ENCODE peak calls at places on chromosome 15, in six cellular contexts. One of them, this sample, is unnamed.
A peak's percentile ranks its signal among the peaks of the same experiment; 100 is the strongest.

GRCh38 chr15:79472446-79472845 is 40.3 kb downstream of the MINAR1 start:
- DNase-seq in cardiac muscle cell: no peak
- DNase-seq in COR-L47: no peak
- DNase-seq in effector memory CD8-positive, alpha-beta T cell: no peak
- DNase-seq in foreskin keratinocyte: no peak
- DNase-seq in chondrocyte: no peak
- DNase-seq in this sample: no peak

GRCh38 chr15:53384417-53384816 is 375.0 kb downstream of the WDR72 start:
- DNase-seq in effector memory CD8-positive, alpha-beta T cell: no peak
- DNase-seq in foreskin keratinocyte: no peak
- DNase-seq in cardiac muscle cell: no peak
- DNase-seq in chondrocyte: no peak
- DNase-seq in COR-L47: no peak
- DNase-seq in this sample: no peak

GRCh38 chr15:81284256-81285031 is 39.5 kb downstream of the STARD5 start:
- DNase-seq in foreskin keratinocyte: no peak
- DNase-seq in cardiac muscle cell: no peak
- DNase-seq in chondrocyte: no peak
- DNase-seq in effector memory CD8-positive, alpha-beta T cell: no peak
- DNase-seq in COR-L47: no peak
- DNase-seq in this sample: no peak

GRCh38 chr15:75172168-75172841 is 29.4 kb upstream of the C15orf39 start:
- DNase-seq in foreskin keratinocyte: peak; percentile 20
- DNase-seq in chondrocyte: no peak
- DNase-seq in COR-L47: no peak
- DNase-seq in effector memory CD8-positive, alpha-beta T cell: no peak
- DNase-seq in cardiac muscle cell: no peak
- DNase-seq in this sample: peak; percentile 66

GRCh38 chr15:75884041-75884440 is 19.6 kb upstream of the FBXO22 start:
- DNase-seq in cardiac muscle cell: peak; percentile 47
- DNase-seq in effector memory CD8-positive, alpha-beta T cell: no peak
- DNase-seq in COR-L47: no peak
- DNase-seq in chondrocyte: no peak
- DNase-seq in foreskin keratinocyte: no peak
- DNase-seq in this sample: no peak

GRCh38 chr15:33396457-33396856 is 85.7 kb downstream of the RYR3 start:
- DNase-seq in COR-L47: no peak
- DNase-seq in effector memory CD8-positive, alpha-beta T cell: no peak
- DNase-seq in foreskin keratinocyte: no peak
- DNase-seq in cardiac muscle cell: no peak
- DNase-seq in chondrocyte: no peak
- DNase-seq in this sample: no peak

GRCh38 chr15:60703196-60703933 is 224.4 kb upstream of the ICE2 start:
- DNase-seq in COR-L47: no peak
- DNase-seq in cardiac muscle cell: peak; percentile 15
- DNase-seq in foreskin keratinocyte: no peak
- DNase-seq in chondrocyte: no peak
- DNase-seq in effector memory CD8-positive, alpha-beta T cell: no peak
- DNase-seq in this sample: no peak

GRCh38 chr15:90620379-90621134 is 90.8 kb downstream of the CRTC3 start:
- DNase-seq in COR-L47: no peak
- DNase-seq in foreskin keratinocyte: no peak
- DNase-seq in cardiac muscle cell: peak; percentile 16
- DNase-seq in effector memory CD8-positive, alpha-beta T cell: no peak
- DNase-seq in chondrocyte: no peak
- DNase-seq in this sample: no peak

GRCh38 chr15:67124911-67125588 is 59.6 kb downstream of the SMAD3 start:
- DNase-seq in COR-L47: no peak
- DNase-seq in chondrocyte: no peak
- DNase-seq in cardiac muscle cell: no peak
- DNase-seq in foreskin keratinocyte: no peak
- DNase-seq in effector memory CD8-positive, alpha-beta T cell: no peak
- DNase-seq in this sample: no peak

GRCh38 chr15:72342385-72342784 is 22.4 kb upstream of the CELF6 start:
- DNase-seq in chondrocyte: no peak
- DNase-seq in COR-L47: peak; percentile 20
- DNase-seq in cardiac muscle cell: peak; percentile 27
- DNase-seq in effector memory CD8-positive, alpha-beta T cell: no peak
- DNase-seq in foreskin keratinocyte: no peak
- DNase-seq in this sample: peak; percentile 18

GRCh38 chr15:65650312-65651041 is 28.7 kb downstream of the SLC24A1 start:
- DNase-seq in effector memory CD8-positive, alpha-beta T cell: no peak
- DNase-seq in chondrocyte: no peak
- DNase-seq in cardiac muscle cell: no peak
- DNase-seq in foreskin keratinocyte: no peak
- DNase-seq in COR-L47: no peak
- DNase-seq in this sample: no peak

GRCh38 chr15:82398785-82399184 is 30.8 kb upstream of the GOLGA6L9 start:
- DNase-seq in cardiac muscle cell: no peak
- DNase-seq in effector memory CD8-positive, alpha-beta T cell: no peak
- DNase-seq in COR-L47: no peak
- DNase-seq in chondrocyte: no peak
- DNase-seq in foreskin keratinocyte: no peak
- DNase-seq in this sample: no peak

GRCh38 chr15:48940508-48940907 is 23.2 kb downstream of the SHC4 start:
- DNase-seq in chondrocyte: no peak
- DNase-seq in effector memory CD8-positive, alpha-beta T cell: no peak
- DNase-seq in foreskin keratinocyte: peak; percentile 94
- DNase-seq in COR-L47: no peak
- DNase-seq in cardiac muscle cell: peak; percentile 88
- DNase-seq in this sample: no peak

GRCh38 chr15:35912196-35912595 is 366.2 kb upstream of the DPH6 start:
- DNase-seq in COR-L47: no peak
- DNase-seq in chondrocyte: no peak
- DNase-seq in foreskin keratinocyte: peak; percentile 15
- DNase-seq in cardiac muscle cell: peak; percentile 45
- DNase-seq in effector memory CD8-positive, alpha-beta T cell: no peak
- DNase-seq in this sample: no peak

GRCh38 chr15:66615175-66615495 is 49.3 kb upstream of the LCTL start:
- DNase-seq in cardiac muscle cell: no peak
- DNase-seq in COR-L47: no peak
- DNase-seq in effector memory CD8-positive, alpha-beta T cell: no peak
- DNase-seq in foreskin keratinocyte: no peak
- DNase-seq in chondrocyte: no peak
- DNase-seq in this sample: no peak

GRCh38 chr15:68431037-68431791 is 749 bp downstream of the ITGA11 start:
- DNase-seq in cardiac muscle cell: peak; percentile 33
- DNase-seq in chondrocyte: no peak
- DNase-seq in foreskin keratinocyte: no peak
- DNase-seq in COR-L47: no peak
- DNase-seq in effector memory CD8-positive, alpha-beta T cell: no peak
- DNase-seq in this sample: no peak

This sample was measured in NCI-H2171 treated with DMSO at 0.1 percent for 48 hours.